ENCODE peak calls at places on chromosomes 7 and 10, in four cellular contexts. Y, O, T and C are unnamed samples.

GRCh38 chr10:75623310-75623940 is 192.0 kb downstream of the LRMDA start:
- DNase-seq in O (no peak), T (no peak), Y (no peak), C (no peak)

GRCh38 chr10:43262043-43262901 is 4.6 kb downstream of the RASGEF1A start:
- DNase-seq in Y (peak; percentile 76), O (no peak), T (no peak), C (no peak)

GRCh38 chr10:58072634-58073033 is 195.1 kb downstream of the IPMK start:
- DNase-seq in O (no peak), Y (no peak), T (no peak), C (no peak)

GRCh38 chr7:131630427-131630826 is 74.0 kb upstream of the PODXL start:
- DNase-seq in T (no peak), Y (no peak), O (no peak), C (no peak)

GRCh38 chr7:147509859-147510542 is 1080.6 kb upstream of the C7orf33 start:
- DNase-seq in T (no peak), O (peak; percentile 33), Y (no peak), C (no peak)

GRCh38 chr7:82156168-82156567 is 287.4 kb downstream of the CACNA2D1 start:
- DNase-seq in T (no peak), O (no peak), Y (peak; percentile 71), C (no peak)

GRCh38 chr10:133457100-133457841 is 3.5 kb downstream of the SCART1 start:
- DNase-seq in Y (no peak), T (no peak), O (no peak), C (no peak)

GRCh38 chr10:122510326-122510725 is 49.0 kb downstream of the HTRA1 start:
- DNase-seq in Y (peak; percentile 27), O (no peak), T (no peak), C (no peak)

GRCh38 chr10:110600487-110601101 is 33.1 kb downstream of the SMC3 start:
- DNase-seq in O (peak; percentile 76), Y (peak; percentile 83), T (peak; percentile 87), C (peak; percentile 79)

GRCh38 chr10:97543025-97543546 is 29.5 kb upstream of the ANKRD2 start:
- DNase-seq in T (peak; percentile 85), O (peak; percentile 97), Y (no peak), C (no peak)

GRCh38 chr10:133023216-133023843 is 64.4 kb upstream of the ADGRA1 start:
- DNase-seq in Y (no peak), T (no peak), O (no peak), C (no peak)

GRCh38 chr10:123240776-123241175 is 86.6 kb downstream of the BUB3 start:
- DNase-seq in Y (no peak), T (no peak), O (no peak), C (no peak)

GRCh38 chr10:124621637-124622036 is 122.5 kb downstream of the FAM53B start:
- DNase-seq in Y (no peak), T (no peak), O (peak; percentile 29), C (no peak)

GRCh38 chr10:124064676-124065075 is 28.7 kb downstream of the CHST15 start:
- DNase-seq in Y (no peak), O (no peak), T (no peak), C (peak; percentile 31)

GRCh38 chr10:121332829-121333765 is 265.1 kb downstream of the FGFR2 start:
- DNase-seq in Y (no peak), O (no peak), T (no peak), C (no peak)

GRCh38 chr10:132449051-132449825 is 52.2 kb downstream of the PWWP2B start:
- DNase-seq in Y (no peak), T (no peak), O (no peak), C (no peak)

GRCh38 chr10:5643356-5643755 is 23.0 kb downstream of the ASB13 start:
- DNase-seq in T (no peak), Y (no peak), O (peak; percentile 46), C (no peak)

GRCh38 chr10:125823663-125824251 is 411 bp downstream of the BCCIP start:
- DNase-seq in O (peak; percentile 38), T (no peak), Y (peak; percentile 18), C (peak; percentile 13)

GRCh38 chr7:901388-902154 is 25.2 kb downstream of the GET4 start:
- DNase-seq in Y (peak; percentile 92), O (peak; percentile 93), T (peak; percentile 76), C (peak; percentile 76)

GRCh38 chr10:127496045-127496444 is 53.1 kb upstream of the NPS start:
- DNase-seq in Y (no peak), O (no peak), T (no peak), C (no peak)

GRCh38 chr10:127498081-127498480 is 51.0 kb upstream of the NPS start:
- DNase-seq in T (no peak), Y (no peak), O (no peak), C (no peak)

DNA sequence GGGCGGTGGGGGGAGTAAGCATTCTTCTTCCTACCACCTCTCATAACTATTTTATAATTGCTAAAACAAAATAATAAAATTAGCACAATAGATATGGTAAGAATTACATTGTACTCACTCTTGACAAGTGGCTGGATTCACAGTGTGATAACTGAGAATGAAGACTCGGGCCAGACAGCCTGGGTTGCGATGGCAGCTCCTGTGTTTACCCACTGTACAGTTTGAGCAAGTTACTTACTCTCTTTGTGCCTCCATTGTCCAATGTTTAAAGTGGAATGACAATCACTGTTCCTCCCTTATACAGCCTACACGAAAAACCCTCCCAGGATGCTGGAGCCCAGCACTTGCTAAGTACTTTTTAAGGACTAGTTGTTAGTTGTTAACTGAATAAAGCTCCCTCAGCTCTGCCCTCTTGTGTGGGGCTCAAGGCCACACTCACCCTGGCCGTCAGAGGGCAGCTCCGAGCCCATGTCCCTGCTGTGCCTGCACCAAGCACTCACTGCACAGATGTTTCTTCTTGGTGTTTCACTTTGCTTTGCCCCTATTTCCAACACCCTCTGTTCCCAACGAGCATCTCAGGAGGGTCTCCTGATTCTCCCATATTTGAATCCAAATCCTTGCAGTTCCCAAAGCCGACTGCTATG is 56.4 kb upstream of the NPS start:
- DNase-seq in Y (peak; percentile 57), O (no peak), T (peak; percentile 24), C (no peak)
- TF ChIP-seq CTCF in Y (peak; percentile 54), O (peak; percentile 24), T (peak; percentile 71), C (no peak)

GRCh38 chr10:95553674-95554073 is 7.5 kb downstream of the SORBS1 start:
- DNase-seq in O (no peak), Y (no peak), T (no peak), C (no peak)

GRCh38 chr10:95558593-95559320 is 2.4 kb downstream of the SORBS1 start:
- DNase-seq in T (no peak), O (no peak), Y (no peak), C (no peak)

GRCh38 chr10:95559466-95559865 is 1.7 kb downstream of the SORBS1 start:
- DNase-seq in T (no peak), Y (peak; percentile 61), O (no peak), C (no peak)

GRCh38 chr10:95560288-95561199 is 627 bp downstream of the SORBS1 start:
- DNase-seq in T (no peak), O (peak; percentile 54), Y (peak; percentile 74), C (peak; percentile 9)

DNA sequence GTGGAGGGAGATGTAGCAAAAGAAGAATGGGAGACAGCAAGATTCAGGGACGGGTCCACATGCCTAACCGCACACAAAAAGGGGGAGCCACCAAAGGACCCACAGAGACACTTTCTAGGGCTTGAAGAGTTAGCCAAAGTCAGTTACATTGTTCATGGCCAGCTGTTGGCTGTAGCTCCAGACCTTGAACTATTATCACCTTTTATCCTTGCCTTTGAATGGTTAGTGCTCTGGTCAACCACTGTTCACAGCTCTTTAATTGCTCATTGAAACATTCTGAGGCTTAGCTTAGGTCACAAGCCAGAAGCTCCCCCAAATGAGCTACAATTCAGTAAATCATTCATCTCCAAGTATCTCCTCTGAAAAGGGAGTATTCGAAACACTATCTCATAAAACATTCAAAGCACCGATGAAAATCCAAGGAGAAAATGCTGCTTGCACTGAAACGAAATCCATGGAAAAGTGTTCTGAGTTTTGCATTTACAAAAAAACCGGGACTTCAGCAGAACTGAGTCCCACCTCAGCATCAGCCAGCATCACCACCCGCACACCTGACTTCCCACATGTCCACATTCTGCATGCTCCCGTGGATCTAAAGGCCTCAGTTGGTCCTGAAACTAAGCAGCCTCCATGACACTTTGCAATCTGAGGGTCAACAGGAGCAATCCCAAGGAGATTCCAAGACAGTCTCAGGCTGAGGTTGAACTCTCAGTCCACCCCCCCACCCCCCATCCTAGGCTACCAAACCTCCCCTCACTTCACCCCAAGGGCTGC is 4.0 kb downstream of the SORBS1 start:
- DNase-seq in Y (no peak), T (no peak), O (no peak), C (no peak)
- H3K4me3 ChIP-seq in Y (no peak overlapping the region), T (no peak overlapping the region), O (no peak overlapping the region), C (no peak overlapping the region)

DNA sequence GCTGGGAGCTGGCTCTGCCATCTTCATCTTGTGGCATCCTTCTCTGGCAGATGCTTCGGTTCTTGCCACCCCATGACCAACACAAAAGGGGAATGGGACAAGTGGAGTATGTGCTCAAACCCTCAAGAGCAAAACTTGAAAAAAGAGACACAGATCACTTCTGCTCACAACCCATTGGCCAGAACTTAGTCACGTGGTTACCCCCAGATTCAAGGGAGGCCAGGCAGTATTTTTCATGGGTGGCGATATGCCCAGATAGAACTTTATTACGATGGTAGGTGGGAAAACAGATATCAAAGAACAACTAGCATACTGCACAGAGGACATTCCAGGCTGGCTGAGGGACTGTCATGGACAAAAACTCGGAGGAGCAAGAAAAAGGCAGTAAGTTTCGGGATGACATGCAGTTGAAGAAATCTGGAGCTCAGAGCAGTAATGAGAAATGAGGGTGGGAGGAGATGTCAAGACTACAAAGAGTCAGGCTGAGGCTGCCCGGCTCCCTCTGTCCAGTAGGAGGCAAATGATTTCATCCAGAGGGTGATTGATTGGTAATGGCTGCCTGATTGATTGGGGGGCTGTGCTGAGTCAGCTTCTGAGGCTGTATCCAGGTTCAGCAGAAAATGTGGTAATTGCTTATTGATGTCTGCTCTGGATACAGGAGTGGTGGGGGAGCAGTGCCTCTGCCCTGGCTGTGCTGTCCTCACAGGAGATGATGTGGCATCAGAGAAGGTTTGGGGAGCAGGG is 25.3 kb downstream of the COL13A1 start:
- DNase-seq in T (no peak), O (no peak), Y (peak; percentile 71), C (no peak)
- TF ChIP-seq CTCF in T (peak; percentile 39), O (no peak), Y (peak; percentile 36), C (no peak)

DNA sequence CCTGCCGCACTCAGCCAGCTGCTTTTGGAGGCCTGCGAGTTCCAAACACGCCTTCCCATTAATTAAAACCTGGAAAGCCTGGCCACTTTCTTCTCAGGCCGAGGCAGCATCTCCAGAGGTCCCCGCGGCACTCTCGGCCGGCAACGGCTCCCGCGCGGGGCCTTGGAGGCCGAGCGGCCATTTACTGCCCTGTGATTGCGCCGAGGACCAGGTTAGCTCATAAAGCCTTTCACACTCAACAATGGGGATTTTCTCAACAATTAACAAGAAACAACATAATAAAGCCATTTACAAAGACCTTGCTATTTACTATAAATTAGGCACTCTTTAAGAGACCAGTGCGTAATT is 16.5 kb downstream of the SKIDA1 start:
- DNase-seq in O (peak; percentile 31), Y (peak; percentile 62), T (no peak), C (no peak)
- H3K4me3 ChIP-seq in O (no peak overlapping the region), Y (peak overlapping the region; percentile 64), T (no peak overlapping the region), C (no peak overlapping the region)

GRCh38 chr10:26550774-26551526 is 112.8 kb downstream of the APBB1IP start:
- DNase-seq in O (no peak), T (peak; percentile 51), Y (peak; percentile 64), C (peak; percentile 85)
- TF ChIP-seq CTCF in O (no peak), T (peak; percentile 64), Y (peak; percentile 59), C (no peak)